ENCODE peak calls at places on chromosomes 5 and 9, in five cellular contexts. E, S, O, I and P are unnamed samples.

GRCh38 chr5:61263072-61263471 is 69.0 kb upstream of the ZSWIM6 start:
- DNase-seq in E (no peak), S (no peak), O (no peak), I (no peak), P (no peak)

GRCh38 chr9:71756753-71757152 is 11.6 kb downstream of the CEMIP2 start:
- DNase-seq in S (no peak), E (no peak), I (no peak), O (no peak), P (no peak)

GRCh38 chr9:89878003-89878411 is 273.2 kb downstream of the GADD45G start:
- DNase-seq in E (peak), S (no peak), I (no peak), O (no peak), P (no peak)

GRCh38 chr9:9949368-9949767 is 663.4 kb downstream of the PTPRD start:
- DNase-seq in I (no peak), O (no peak), E (no peak), S (no peak), P (no peak)

GRCh38 chr5:95731571-95732554 is 727 bp downstream of the RHOBTB3 start:
- DNase-seq in I (peak), S (peak), E (peak), O (peak), P (no peak)

GRCh38 chr9:133396952-133397351 is 20.8 kb downstream of the STKLD1 start:
- DNase-seq in I (no peak), S (no peak), O (peak), E (no peak), P (no peak)

GRCh38 chr5:52705720-52706119 is 82.0 kb upstream of the ITGA1 start:
- DNase-seq in E (no peak), S (no peak), O (no peak), I (no peak), P (no peak)

GRCh38 chr5:127280494-127281220 is 9.9 kb upstream of the MEGF10 start:
- DNase-seq in S (no peak), I (no peak), O (peak), E (no peak), P (no peak)

GRCh38 chr9:12674961-12675360 is 18.2 kb upstream of the TYRP1 start:
- DNase-seq in I (no peak), O (no peak), E (no peak), S (no peak), P (no peak)

GRCh38 chr5:145946112-145946861 is 9.9 kb downstream of the SH3RF2 start:
- DNase-seq in S (no peak), O (no peak), E (peak), I (peak), P (no peak)

GRCh38 chr5:78930742-78931141 is 54.4 kb downstream of the ARSB start:
- DNase-seq in O (no peak), I (peak), E (no peak), S (no peak), P (no peak)

GRCh38 chr5:33565304-33565703 is 124.5 kb downstream of the TARS1 start:
- DNase-seq in S (no peak), I (no peak), O (peak), E (peak), P (no peak)

GRCh38 chr5:43959148-43959547 is 356.2 kb downstream of the NNT start:
- DNase-seq in I (no peak), S (no peak), E (no peak), O (no peak), P (no peak)

GRCh38 chr9:93267091-93267541 is 83.2 kb downstream of the WNK2 start:
- DNase-seq in I (no peak), S (no peak), O (peak), E (no peak), P (no peak)

GRCh38 chr9:131179561-131180219 is 54.3 kb downstream of the NUP214 start:
- DNase-seq in E (no peak), I (peak), S (no peak), O (no peak), P (no peak)

GRCh38 chr9:19430201-19430760 is 21.5 kb downstream of the ACER2 start:
- DNase-seq in I (no peak), E (no peak), S (no peak), O (no peak), P (no peak)

GRCh38 chr5:133110709-133111108 is 58.9 kb downstream of the HSPA4 start:
- DNase-seq in O (no peak), E (no peak), I (no peak), S (no peak), P (no peak)
- TF ChIP-seq CTCF in O (no peak), E (no peak), I (no peak), S (no peak), P (no peak)

DNA sequence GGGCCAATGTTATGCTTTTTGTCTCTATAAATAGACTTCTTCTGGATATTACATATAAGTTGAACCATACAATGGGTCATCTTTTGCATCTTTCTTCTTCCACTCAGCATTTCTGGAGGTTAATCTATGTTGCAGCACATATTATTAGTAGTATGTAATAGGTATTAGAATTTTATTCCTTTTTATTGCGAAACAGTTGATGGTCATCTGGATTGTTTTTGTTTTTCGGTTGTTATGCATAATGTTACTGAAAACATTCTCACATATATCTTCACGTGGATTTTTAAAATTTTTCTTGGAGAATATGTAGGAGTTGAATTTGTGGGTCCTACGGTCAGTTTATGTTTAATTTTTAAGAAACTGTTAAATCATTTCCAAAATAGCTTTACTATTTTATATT is 466.8 kb downstream of the SLCO4C1 start:
- DNase-seq in O (no peak), S (no peak), I (no peak), E (no peak), P (no peak)
- H3K4me3 ChIP-seq in O (no peak), S (no peak), I (no peak), E (no peak), P (no peak)

GRCh38 chr5:67315082-67315801 is 118.6 kb upstream of the CD180 start:
- DNase-seq in O (no peak), E (no peak), S (no peak), I (peak), P (no peak)
- TF ChIP-seq CTCF in O (no peak), E (no peak), S (no peak), I (no peak), P (no peak)

GRCh38 chr9:111676116-111676515 is 14.7 kb downstream of the GNG10 start:
- DNase-seq in E (no peak), I (no peak), S (no peak), O (no peak), P (no peak)
- H3K4me3 ChIP-seq in E (no peak), I (no peak), S (no peak), O (no peak), P (no peak)

GRCh38 chr5:7393921-7394799 is 1.8 kb upstream of the ADCY2 start:
- DNase-seq in O (no peak), E (no peak), S (no peak), I (no peak), P (no peak)

GRCh38 chr5:7391215-7391614 is 4.7 kb upstream of the ADCY2 start:
- DNase-seq in O (peak), I (no peak), S (no peak), E (no peak), P (no peak)

GRCh38 chr5:7394889-7395431 is 978 bp upstream of the ADCY2 start:
- DNase-seq in S (no peak), O (no peak), E (no peak), I (no peak), P (no peak)

GRCh38 chr5:7391688-7392400 is 4.1 kb upstream of the ADCY2 start:
- DNase-seq in S (no peak), I (no peak), E (no peak), O (peak), P (no peak)

DNA sequence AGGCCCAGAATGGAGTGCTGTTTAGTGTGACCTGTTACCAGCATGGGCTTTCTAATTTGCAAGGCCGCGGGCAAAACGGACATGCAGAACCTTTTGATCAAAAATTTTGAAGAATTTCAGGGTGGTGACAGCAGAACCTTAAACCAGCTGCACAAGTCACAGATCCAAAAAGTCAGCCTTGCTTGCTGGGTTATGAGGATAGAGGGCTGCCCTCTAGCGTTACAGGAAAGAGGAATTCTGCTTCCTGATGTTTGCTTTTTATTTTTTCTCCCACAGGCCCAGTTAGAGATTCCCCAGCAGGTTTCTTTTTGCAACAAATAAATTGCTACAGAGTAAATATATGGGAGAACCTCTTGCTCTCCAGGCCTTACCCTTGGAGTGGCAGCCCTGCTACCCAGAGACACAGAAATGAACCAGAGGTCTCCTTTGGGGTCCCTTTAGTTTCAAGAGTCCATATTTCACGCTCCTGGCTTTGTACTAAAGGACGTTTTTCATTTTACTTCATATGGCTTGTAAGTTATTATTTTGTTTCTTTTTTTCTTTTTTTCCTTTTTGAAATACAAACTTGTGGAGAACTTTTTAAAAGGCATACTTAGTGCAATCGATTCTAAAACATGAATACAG is 3.4 kb upstream of the ADCY2 start:
- DNase-seq in E (no peak), O (peak), S (no peak), I (no peak), P (peak)
- TF ChIP-seq CTCF in E (peak), O (peak), S (peak), I (no peak), P (peak)

DNA sequence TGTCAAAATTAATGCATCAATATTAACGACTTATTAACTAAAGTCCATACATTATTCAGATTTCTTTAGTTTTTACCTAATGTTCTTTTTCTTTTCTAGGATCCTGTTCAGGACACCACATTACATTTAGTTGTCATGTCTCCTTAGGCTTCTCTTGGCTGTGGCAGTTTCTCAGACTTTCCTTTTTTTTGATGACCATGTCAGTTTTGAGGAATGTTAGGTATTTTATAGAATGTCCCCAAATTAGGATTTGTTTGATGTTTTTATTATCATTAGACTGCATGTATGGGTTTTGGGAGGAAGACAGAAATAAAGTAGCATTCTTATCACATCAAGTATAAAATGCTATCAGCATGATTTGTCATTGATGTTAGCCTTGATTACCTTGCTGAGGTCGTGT is 32.0 kb downstream of the ZCCHC7 start:
- DNase-seq in S (no peak), E (no peak), O (no peak), I (no peak), P (no peak)
- H3K4me3 ChIP-seq in S (no peak), E (no peak), O (no peak), I (no peak), P (no peak)

GRCh38 chr9:35822926-35823325 is 5.6 kb downstream of the FAM221B start:
- DNase-seq in E (no peak), O (no peak), I (peak), S (no peak), P (no peak)

GRCh38 chr9:35828716-35829083 is at the start of gene FAM221B:
- DNase-seq in S (peak), I (no peak), E (no peak), O (peak), P (no peak)

GRCh38 chr9:35827486-35827885 is 1.0 kb downstream of the FAM221B start:
- DNase-seq in O (no peak), E (no peak), S (no peak), I (peak), P (no peak)

GRCh38 chr9:35829084-35829763 is at the start of gene TMEM8B:
- DNase-seq in S (peak), E (peak), O (peak), I (peak), P (no peak)

DNA sequence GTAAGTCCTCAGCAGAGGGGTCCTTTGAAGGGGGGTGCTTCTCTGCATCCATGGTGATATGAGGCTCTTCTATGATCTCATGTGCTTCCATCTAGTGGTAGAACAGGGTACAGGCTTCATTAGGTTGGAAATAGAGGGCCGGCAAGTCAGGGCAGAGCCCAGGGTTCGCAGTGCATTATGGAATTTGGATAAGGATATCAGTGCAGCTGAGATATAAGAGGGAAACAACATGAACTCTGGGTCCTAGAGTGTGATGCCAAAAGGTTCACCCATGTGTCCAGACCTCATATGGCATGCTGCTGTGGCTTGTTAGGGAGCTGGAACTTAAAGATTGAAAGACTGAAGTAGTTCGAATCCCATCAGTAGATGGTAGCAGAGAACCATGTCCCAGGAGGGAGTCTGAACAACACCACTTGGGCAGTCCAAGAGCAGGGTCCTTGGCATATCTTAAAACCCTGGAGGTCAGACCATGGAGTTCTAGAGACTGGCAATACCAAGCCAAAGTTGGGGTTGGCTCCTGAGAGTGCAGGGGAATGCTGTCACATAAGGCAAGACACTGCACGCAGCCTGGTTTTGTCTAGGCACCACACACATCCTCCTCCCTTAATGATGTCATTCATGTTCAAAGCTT is 2.3 kb downstream of the FAM221B start:
- DNase-seq in O (peak), S (no peak), I (peak), E (no peak), P (no peak)
- TF ChIP-seq CTCF in O (peak), S (peak), I (peak), E (peak), P (peak)

DNA sequence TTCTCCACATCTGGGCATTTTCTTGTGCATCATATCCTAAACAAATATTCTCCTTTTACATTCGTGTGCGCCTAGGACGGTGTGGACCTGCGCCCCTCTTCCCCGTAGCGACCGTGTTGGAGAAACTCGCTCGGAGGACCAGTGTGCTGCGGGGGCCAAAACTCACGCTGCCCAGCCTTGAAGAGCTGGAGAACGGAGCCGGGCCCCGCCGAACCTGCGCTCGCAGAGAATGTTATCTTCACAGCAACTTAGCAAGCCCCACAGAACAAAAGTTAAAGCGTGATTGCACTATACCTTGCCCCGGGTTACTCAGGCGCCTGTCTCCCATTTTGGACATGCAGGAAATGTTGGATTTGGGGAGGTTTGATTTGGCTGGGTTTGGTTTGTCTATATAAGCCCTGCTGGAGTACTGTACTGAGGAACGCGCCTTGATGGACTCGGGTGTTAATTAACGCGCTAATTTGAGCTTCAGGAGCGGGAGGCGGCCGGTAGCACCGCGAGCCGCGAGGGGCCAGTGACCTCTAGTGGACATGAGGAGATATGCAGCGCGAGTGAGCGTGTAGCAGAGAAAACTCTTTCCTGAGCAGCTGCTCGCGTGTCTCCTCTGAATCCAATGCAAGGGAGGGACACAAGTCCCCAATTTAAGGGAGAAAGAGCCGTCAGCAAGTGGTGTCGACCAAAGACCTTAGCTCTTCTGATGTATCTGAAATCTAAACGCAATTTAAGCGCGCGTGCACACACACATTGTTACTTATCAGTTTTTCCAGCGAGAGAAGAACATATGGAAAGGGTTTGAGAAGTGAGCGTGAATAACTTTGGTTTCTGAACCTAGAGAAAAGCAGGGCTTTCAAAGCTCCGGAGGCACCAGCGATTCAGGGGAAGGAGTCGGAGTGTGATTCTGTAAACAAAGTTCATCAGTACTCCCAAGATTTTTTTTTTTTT is 192.1 kb downstream of the MEF2C start:
- DNase-seq in S (peak), I (peak), O (peak), E (peak), P (peak)
- H3K4me3 ChIP-seq in S (peak), I (no peak), O (no peak), E (peak), P (peak)

GRCh38 chr9:3087697-3088096 is 243.8 kb upstream of the PUM3 start:
- DNase-seq in O (no peak), E (no peak), S (no peak), I (no peak), P (no peak)
- TF ChIP-seq CTCF in O (no peak), E (no peak), S (no peak), I (no peak), P (no peak)